ENCODE peak calls at places on chromosomes 7 and 10, in four cellular contexts. G is BJ, B is heart left ventricle, O is fibroblast of lung. Z is an unnamed sample.

GRCh38 chr7:12788591-12788990 is 101.2 kb downstream of the ARL4A start:
- DNase-seq in B (no peak), G (no peak), O (no peak), Z (no peak)

GRCh38 chr7:42964849-42965805 is 33.0 kb downstream of the MRPL32 start:
- DNase-seq in B (peak), O (peak), G (no peak), Z (peak)

GRCh38 chr10:11551915-11552602 is 59.4 kb downstream of the USP6NL start:
- DNase-seq in G (peak), O (peak), B (no peak), Z (peak)

GRCh38 chr10:43852141-43852540 is 203.5 kb upstream of the ZNF32 start:
- DNase-seq in B (no peak), G (no peak), O (no peak), Z (no peak)

GRCh38 chr10:124972637-124973036 is 30.7 kb downstream of the ZRANB1 start:
- DNase-seq in G (no peak), O (no peak), B (no peak), Z (no peak)

GRCh38 chr7:336810-337566 is 47.0 kb downstream of the FOXL3 start:
- DNase-seq in G (no peak), O (no peak), B (no peak), Z (no peak)

GRCh38 chr10:31467791-31468535 is 148.9 kb downstream of the ZEB1 start:
- DNase-seq in O (peak), B (no peak), G (no peak), Z (no peak)

GRCh38 chr7:130841416-130841815 is 107.4 kb upstream of the KLF14 start:
- DNase-seq in O (no peak), B (no peak), G (no peak), Z (no peak)

GRCh38 chr10:121947931-121948330 is 20.1 kb upstream of the ATE1 start:
- DNase-seq in O (no peak), G (no peak), B (no peak), Z (no peak)

GRCh38 chr7:72286486-72286885 is 125.7 kb downstream of the CALN1 start:
- DNase-seq in G (no peak), B (no peak), O (no peak), Z (no peak)

GRCh38 chr7:55438765-55439525 is 73.8 kb downstream of the LANCL2 start:
- DNase-seq in G (no peak), B (peak), O (peak), Z (peak)

GRCh38 chr7:143958781-143959180 is 4.1 kb downstream of the OR2F1 start:
- DNase-seq in G (no peak), O (no peak), B (no peak), Z (no peak)

GRCh38 chr10:92970301-92971070 is 90.1 kb upstream of the CYP26C1 start:
- DNase-seq in O (peak), G (no peak), B (no peak), Z (peak)

GRCh38 chr10:31749981-31750850 is 178.4 kb downstream of the ARHGAP12 start:
- DNase-seq in B (peak), O (no peak), G (no peak), Z (no peak)

GRCh38 chr7:42700376-42701327 is 211.2 kb downstream of the C7orf25 start:
- DNase-seq in G (no peak), O (no peak), B (no peak), Z (peak)

GRCh38 chr10:93417886-93418285 is 64.2 kb downstream of the MYOF start:
- DNase-seq in O (no peak), G (no peak), B (no peak), Z (no peak)

GRCh38 chr10:28457110-28457509 is 75.8 kb upstream of the WAC start:
- DNase-seq in G (no peak), O (no peak), B (no peak), Z (no peak)

GRCh38 chr10:124703778-124704427 is 40.3 kb downstream of the FAM53B start:
- DNase-seq in B (peak), G (no peak), O (no peak), Z (peak)

GRCh38 chr7:54345746-54346145 is 196.4 kb upstream of the VSTM2A start:
- DNase-seq in G (no peak), B (no peak), O (no peak), Z (peak)

GRCh38 chr7:73811760-73812168 is 19.0 kb upstream of the CLDN4 start:
- DNase-seq in G (no peak), O (peak), B (peak), Z (peak)

GRCh38 chr10:118953598-118953997 is 75.9 kb upstream of the NANOS1 start:
- DNase-seq in B (no peak), O (no peak), G (no peak), Z (no peak)

GRCh38 chr7:150357771-150358427 is 10.7 kb upstream of the REPIN1 start:
- DNase-seq in B (no peak), O (peak), G (no peak), Z (peak)

GRCh38 chr7:121994625-121995410 is 121.9 kb downstream of the PTPRZ1 start:
- DNase-seq in B (peak), G (peak), O (peak), Z (peak)

GRCh38 chr7:14836571-14837189 is 65.9 kb downstream of the DGKB start:
- DNase-seq in O (peak), G (peak), B (peak), Z (peak)

GRCh38 chr7:148535227-148535626 is 55.3 kb upstream of the C7orf33 start:
- DNase-seq in B (no peak), O (no peak), G (no peak), Z (peak)
- TF ChIP-seq CTCF in B (no peak), O (no peak), G (no peak), Z (no peak)

GRCh38 chr7:27942711-27943110 is 202.7 kb downstream of the TAX1BP1 start:
- DNase-seq in O (no peak), G (no peak), B (no peak), Z (no peak)

GRCh38 chr7:27946351-27946750 is 206.4 kb downstream of the TAX1BP1 start:
- DNase-seq in B (no peak), O (no peak), G (no peak), Z (no peak)

GRCh38 chr7:27945356-27945755 is 205.4 kb downstream of the TAX1BP1 start:
- DNase-seq in B (no peak), O (no peak), G (no peak), Z (no peak)

GRCh38 chr7:27943261-27943660 is 203.3 kb downstream of the TAX1BP1 start:
- DNase-seq in G (no peak), O (no peak), B (no peak), Z (peak)

GRCh38 chr7:27944626-27945025 is 204.7 kb downstream of the TAX1BP1 start:
- DNase-seq in B (peak), G (no peak), O (no peak), Z (peak)
- H3K4me3 ChIP-seq in B (no peak), G (no peak), O (no peak), Z (no peak)

DNA sequence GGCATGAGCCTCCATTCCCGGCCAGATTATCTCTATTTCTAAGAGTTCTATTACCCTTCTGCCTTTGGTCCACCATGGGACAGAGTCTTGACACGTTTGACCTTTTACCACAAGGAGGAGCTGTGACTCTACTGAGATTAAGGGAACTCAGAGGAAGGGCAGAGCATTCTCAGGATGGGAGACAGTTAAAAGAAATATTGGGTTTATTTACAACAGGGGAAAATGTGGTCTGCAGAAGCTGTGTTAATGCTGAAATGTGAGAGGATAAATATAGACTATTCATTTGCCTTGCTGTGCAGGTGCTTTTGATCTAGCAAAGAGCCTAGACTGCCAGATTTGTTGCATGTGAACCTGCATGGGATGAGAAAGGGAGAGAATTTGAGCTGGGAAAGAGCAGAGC is 45.8 kb upstream of the PRSS58 start:
- DNase-seq in O (no peak), G (no peak), B (no peak), Z (peak)
- TF ChIP-seq CTCF in O (no peak), G (no peak), B (peak), Z (peak)

DNA sequence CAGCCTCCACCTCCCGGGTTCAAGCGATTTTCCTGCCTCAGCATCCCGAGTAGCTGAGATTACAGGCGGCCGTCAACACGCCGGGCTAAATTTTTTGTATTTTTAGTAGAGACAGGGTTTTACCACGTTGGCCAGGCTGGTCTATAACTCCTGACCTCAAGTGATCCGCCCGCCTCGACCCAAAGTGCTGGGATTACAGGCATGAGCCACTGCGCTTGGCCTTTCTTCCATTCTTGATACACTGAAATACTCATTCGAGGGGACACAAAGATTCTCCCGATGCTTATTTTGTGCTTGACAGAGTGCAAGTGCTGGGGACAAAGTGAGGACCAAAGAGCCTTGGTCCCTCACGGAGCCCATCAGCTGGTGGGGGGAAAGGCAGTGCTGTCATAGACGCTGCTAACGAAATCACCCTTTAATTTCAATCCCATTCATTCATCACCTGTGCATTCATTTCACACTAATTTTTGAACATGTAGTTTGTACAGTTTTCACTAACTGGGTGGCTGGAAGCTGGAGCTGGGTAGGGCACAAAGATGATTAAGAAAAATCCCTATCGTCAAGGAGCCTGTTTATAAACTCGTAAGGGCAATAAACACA is 621 bp upstream of the FAM133B start:
- DNase-seq in O (no peak), B (no peak), G (no peak), Z (no peak)
- H3K4me3 ChIP-seq in O (peak), B (peak), G (peak), Z (peak)

GRCh38 chr10:71272122-71272771 is 46.8 kb upstream of the SLC29A3 start:
- DNase-seq in G (no peak), B (no peak), O (peak), Z (peak)

GRCh38 chr10:71273506-71273905 is 45.6 kb upstream of the SLC29A3 start:
- DNase-seq in B (no peak), G (no peak), O (no peak), Z (no peak)

GRCh38 chr10:71277914-71278665 is 41.0 kb upstream of the SLC29A3 start:
- DNase-seq in G (no peak), B (no peak), O (no peak), Z (no peak)

GRCh38 chr10:71276873-71277272 is 42.2 kb upstream of the SLC29A3 start:
- DNase-seq in B (no peak), O (no peak), G (no peak), Z (no peak)

DNA sequence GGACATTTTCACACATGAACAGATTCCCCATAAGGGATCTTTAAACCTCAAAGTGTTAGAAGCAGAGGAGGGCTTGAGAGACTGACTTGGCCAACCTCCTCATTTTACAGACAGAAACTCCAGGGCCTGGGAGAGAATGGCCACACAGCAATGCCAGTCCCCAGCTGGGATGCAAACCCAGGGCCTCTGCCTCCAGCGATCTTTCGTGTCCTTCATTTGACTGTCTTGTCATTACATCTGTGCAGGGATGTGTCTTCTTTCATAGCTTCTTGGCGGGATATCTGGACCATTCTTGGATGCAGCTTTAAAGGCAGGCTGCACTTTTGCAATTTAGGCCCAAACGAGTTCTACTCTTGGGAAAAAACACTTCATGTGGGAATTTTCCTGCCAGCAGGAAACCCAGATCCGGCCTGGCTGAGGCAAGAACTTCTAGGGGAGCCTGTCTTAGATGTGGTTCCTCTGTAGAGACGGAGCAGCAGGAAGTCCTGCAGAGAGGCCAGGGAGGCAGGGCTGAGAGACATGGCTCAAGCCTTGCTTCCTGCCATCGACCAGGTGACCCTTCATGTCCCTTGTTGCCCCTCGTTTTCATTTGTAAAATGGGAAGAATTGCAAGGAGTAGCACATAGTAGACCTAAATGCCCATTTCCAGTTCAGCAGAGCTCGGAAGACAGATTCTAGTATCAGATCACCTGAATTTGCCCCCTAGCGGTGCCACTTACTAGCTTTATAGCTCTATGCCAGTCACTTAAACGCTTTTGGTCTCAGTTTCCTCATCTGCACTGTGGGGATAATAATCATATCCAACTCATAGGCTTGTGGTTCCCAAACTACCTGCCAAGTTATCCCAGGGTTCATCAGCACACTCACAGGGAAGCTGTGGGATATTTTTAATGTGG is 43.9 kb upstream of the SLC29A3 start:
- DNase-seq in G (no peak), O (no peak), B (no peak), Z (no peak)
- TF ChIP-seq CTCF in G (no peak), O (no peak), B (no peak), Z (no peak)

DNA sequence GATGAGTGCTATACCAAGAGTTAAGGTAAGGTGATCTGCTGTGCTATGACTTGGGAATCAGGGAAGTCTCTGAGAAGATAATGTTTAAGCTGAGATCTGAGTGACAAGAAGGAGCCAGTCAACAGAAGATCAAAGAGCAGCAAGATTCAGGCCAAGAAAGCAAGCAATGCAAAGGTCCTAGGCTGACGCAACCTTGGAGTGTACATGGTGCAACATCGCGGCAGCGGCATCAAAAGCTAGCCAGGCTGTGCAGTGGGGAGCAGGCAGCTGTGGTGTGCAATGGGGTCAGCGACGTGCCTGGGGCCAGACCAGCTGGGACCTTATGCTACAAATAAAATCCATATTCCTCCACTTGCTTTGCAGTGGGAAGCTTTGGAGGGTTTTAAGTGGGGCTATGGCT is 324.1 kb downstream of the LRMDA start:
- DNase-seq in O (no peak), G (no peak), B (no peak), Z (no peak)
- H3K4me3 ChIP-seq in O (no peak), G (no peak), B (no peak), Z (no peak)

Z was measured in fibroblast of mammary gland.